ENCODE peak calls at places on chromosomes 11 and 22, in four cellular contexts. O is mammary epithelial cell; G is HT-29; A is activated naive CD8-positive, alpha-beta T cell treated with anti-CD3 and anti-CD28 coated beads, Interleukin-2, amount 10 ng/mL, durations not matched to agents 7 days and 5 days. V is an unnamed sample.

GRCh38 chr11:82356316-82356715 is 377.3 kb downstream of the FAM181B start:
- DNase-seq in O (no peak), G (no peak), A (no peak), V (no peak)

GRCh38 chr11:134124660-134125451 is 56.0 kb downstream of the JAM3 start:
- DNase-seq in O (peak), A (peak), G (no peak), V (no peak)

GRCh38 chr22:37933711-37934376 is 19.6 kb downstream of the C22orf23 start:
- DNase-seq in O (peak), G (peak), A (peak), V (peak)

GRCh38 chr22:42300286-42301071 is 30.0 kb upstream of the TCF20 start:
- DNase-seq in O (peak), A (peak), G (peak), V (peak)

GRCh38 chr11:47399860-47400812 is 8.3 kb upstream of the SLC39A13 start:
- DNase-seq in O (no peak), G (no peak), A (peak), V (no peak)

GRCh38 chr11:68843703-68844312 is 2.1 kb upstream of the CPT1A start:
- DNase-seq in O (peak), G (peak), A (peak), V (peak)

GRCh38 chr22:37419916-37420655 is 7.2 kb downstream of the ELFN2 start:
- DNase-seq in A (no peak), O (peak), G (no peak), V (peak)

GRCh38 chr22:48083502-48083901 is 1321.1 kb downstream of the TBC1D22A start:
- DNase-seq in A (no peak), G (no peak), O (no peak), V (no peak)

GRCh38 chr11:77592727-77593126 is 3.0 kb downstream of the AQP11 start:
- DNase-seq in O (no peak), G (no peak), A (no peak), V (no peak)

GRCh38 chr11:2302280-2302843 is 549 bp downstream of the TSPAN32 start:
- DNase-seq in A (peak), O (no peak), G (no peak), V (no peak)

GRCh38 chr22:31496735-31497146 is 405 bp downstream of the SFI1 start:
- DNase-seq in O (no peak), A (no peak), G (peak), V (no peak)

V was measured in RWPE1.